ENCODE peak calls at places on chromosome 18, in eight cellular contexts. One of them, this sample, is unnamed.

GRCh38 chr18:23958036-23958435 is 56.5 kb upstream of the TTC39C start:
- DNase-seq in fibroblast of pulmonary artery: peak; percentile 31
- DNase-seq in CD8-positive, alpha-beta T cell: no peak
- DNase-seq in CD8-positive, alpha-beta memory T cell: no peak
- DNase-seq in PC-3: no peak
- DNase-seq in cardiac fibroblast: no peak
- DNase-seq in neuronal stem cell: no peak
- DNase-seq in left ventricle myocardium inferior: peak; percentile 82
- DNase-seq in this sample: peak; percentile 79

GRCh38 chr18:48838921-48839818 is 111.6 kb downstream of the SMAD7 start:
- DNase-seq in fibroblast of pulmonary artery: peak; percentile 57
- DNase-seq in CD8-positive, alpha-beta T cell: no peak
- DNase-seq in CD8-positive, alpha-beta memory T cell: no peak
- DNase-seq in PC-3: peak; percentile 51
- DNase-seq in cardiac fibroblast: peak; percentile 74
- DNase-seq in neuronal stem cell: no peak
- DNase-seq in left ventricle myocardium inferior: no peak
- DNase-seq in this sample: peak; percentile 74

GRCh38 chr18:68874361-68874760 is 76.5 kb downstream of the CCDC102B start:
- DNase-seq in fibroblast of pulmonary artery: peak; percentile 42
- DNase-seq in CD8-positive, alpha-beta T cell: no peak
- DNase-seq in CD8-positive, alpha-beta memory T cell: no peak
- DNase-seq in PC-3: no peak
- DNase-seq in cardiac fibroblast: peak; percentile 36
- DNase-seq in neuronal stem cell: no peak
- DNase-seq in left ventricle myocardium inferior: no peak
- DNase-seq in this sample: no peak

GRCh38 chr18:44592639-44593038 is 88.0 kb upstream of the SETBP1 start:
- DNase-seq in fibroblast of pulmonary artery: peak; percentile 21
- DNase-seq in CD8-positive, alpha-beta T cell: no peak
- DNase-seq in CD8-positive, alpha-beta memory T cell: no peak
- DNase-seq in PC-3: no peak
- DNase-seq in cardiac fibroblast: peak; percentile 53
- DNase-seq in neuronal stem cell: no peak
- DNase-seq in left ventricle myocardium inferior: no peak
- DNase-seq in this sample: peak; percentile 43

GRCh38 chr18:15165048-15165447 is 417.1 kb downstream of the ANKRD30B start:
- DNase-seq in fibroblast of pulmonary artery: no peak
- DNase-seq in CD8-positive, alpha-beta T cell: no peak
- DNase-seq in CD8-positive, alpha-beta memory T cell: no peak
- DNase-seq in PC-3: peak; percentile 45
- DNase-seq in cardiac fibroblast: no peak
- DNase-seq in neuronal stem cell: no peak
- DNase-seq in left ventricle myocardium inferior: no peak
- DNase-seq in this sample: peak; percentile 62

GRCh38 chr18:63155169-63155852 is 164.3 kb downstream of the BCL2 start:
- DNase-seq in fibroblast of pulmonary artery: peak; percentile 31
- DNase-seq in CD8-positive, alpha-beta T cell: peak; percentile 69
- DNase-seq in CD8-positive, alpha-beta memory T cell: peak; percentile 68
- DNase-seq in PC-3: peak; percentile 55
- DNase-seq in cardiac fibroblast: peak; percentile 11
- DNase-seq in neuronal stem cell: peak; percentile 41
- DNase-seq in left ventricle myocardium inferior: peak; percentile 58
- DNase-seq in this sample: peak; percentile 5

GRCh38 chr18:45774065-45774521 is 50.1 kb downstream of the SLC14A1 start:
- DNase-seq in fibroblast of pulmonary artery: peak; percentile 60
- DNase-seq in CD8-positive, alpha-beta T cell: peak; percentile 7
- DNase-seq in CD8-positive, alpha-beta memory T cell: no peak
- DNase-seq in PC-3: peak; percentile 76
- DNase-seq in cardiac fibroblast: peak; percentile 61
- DNase-seq in neuronal stem cell: no peak
- DNase-seq in left ventricle myocardium inferior: no peak
- DNase-seq in this sample: peak; percentile 18

GRCh38 chr18:527136-527535 is 26.6 kb upstream of the COLEC12 start:
- DNase-seq in fibroblast of pulmonary artery: peak; percentile 61
- DNase-seq in CD8-positive, alpha-beta T cell: no peak
- DNase-seq in CD8-positive, alpha-beta memory T cell: no peak
- DNase-seq in PC-3: no peak
- DNase-seq in cardiac fibroblast: no peak
- DNase-seq in neuronal stem cell: no peak
- DNase-seq in left ventricle myocardium inferior: no peak
- DNase-seq in this sample: no peak

GRCh38 chr18:54608008-54608642 is 17.1 kb downstream of the DYNAP start:
- DNase-seq in fibroblast of pulmonary artery: peak; percentile 39
- DNase-seq in CD8-positive, alpha-beta T cell: no peak
- DNase-seq in CD8-positive, alpha-beta memory T cell: no peak
- DNase-seq in PC-3: peak; percentile 96
- DNase-seq in cardiac fibroblast: peak; percentile 55
- DNase-seq in neuronal stem cell: no peak
- DNase-seq in left ventricle myocardium inferior: no peak
- DNase-seq in this sample: no peak

GRCh38 chr18:54702687-54703086 is 111.6 kb downstream of the DYNAP start:
- DNase-seq in fibroblast of pulmonary artery: no peak
- DNase-seq in CD8-positive, alpha-beta T cell: no peak
- DNase-seq in CD8-positive, alpha-beta memory T cell: no peak
- DNase-seq in PC-3: no peak
- DNase-seq in cardiac fibroblast: peak; percentile 77
- DNase-seq in neuronal stem cell: no peak
- DNase-seq in left ventricle myocardium inferior: no peak
- DNase-seq in this sample: no peak

GRCh38 chr18:59266459-59266858 is 6.8 kb downstream of the RAX start:
- DNase-seq in fibroblast of pulmonary artery: no peak
- DNase-seq in CD8-positive, alpha-beta T cell: no peak
- DNase-seq in CD8-positive, alpha-beta memory T cell: no peak
- DNase-seq in PC-3: no peak
- DNase-seq in cardiac fibroblast: no peak
- DNase-seq in neuronal stem cell: no peak
- DNase-seq in left ventricle myocardium inferior: no peak
- DNase-seq in this sample: no peak

GRCh38 chr18:59264136-59264571 is 9.1 kb downstream of the RAX start:
- DNase-seq in fibroblast of pulmonary artery: no peak
- DNase-seq in CD8-positive, alpha-beta T cell: no peak
- DNase-seq in CD8-positive, alpha-beta memory T cell: no peak
- DNase-seq in PC-3: no peak
- DNase-seq in cardiac fibroblast: no peak
- DNase-seq in neuronal stem cell: no peak
- DNase-seq in left ventricle myocardium inferior: no peak
- DNase-seq in this sample: no peak

GRCh38 chr18:59264651-59265245 is 8.5 kb downstream of the RAX start:
- DNase-seq in fibroblast of pulmonary artery: no peak
- DNase-seq in CD8-positive, alpha-beta T cell: no peak
- DNase-seq in CD8-positive, alpha-beta memory T cell: no peak
- DNase-seq in PC-3: no peak
- DNase-seq in cardiac fibroblast: no peak
- DNase-seq in neuronal stem cell: no peak
- DNase-seq in left ventricle myocardium inferior: no peak
- DNase-seq in this sample: no peak

GRCh38 chr18:59266019-59266369 is 7.3 kb downstream of the RAX start:
- DNase-seq in fibroblast of pulmonary artery: no peak
- DNase-seq in CD8-positive, alpha-beta T cell: no peak
- DNase-seq in CD8-positive, alpha-beta memory T cell: no peak
- DNase-seq in PC-3: no peak
- DNase-seq in cardiac fibroblast: no peak
- DNase-seq in neuronal stem cell: no peak
- DNase-seq in left ventricle myocardium inferior: no peak
- DNase-seq in this sample: no peak

DNA sequence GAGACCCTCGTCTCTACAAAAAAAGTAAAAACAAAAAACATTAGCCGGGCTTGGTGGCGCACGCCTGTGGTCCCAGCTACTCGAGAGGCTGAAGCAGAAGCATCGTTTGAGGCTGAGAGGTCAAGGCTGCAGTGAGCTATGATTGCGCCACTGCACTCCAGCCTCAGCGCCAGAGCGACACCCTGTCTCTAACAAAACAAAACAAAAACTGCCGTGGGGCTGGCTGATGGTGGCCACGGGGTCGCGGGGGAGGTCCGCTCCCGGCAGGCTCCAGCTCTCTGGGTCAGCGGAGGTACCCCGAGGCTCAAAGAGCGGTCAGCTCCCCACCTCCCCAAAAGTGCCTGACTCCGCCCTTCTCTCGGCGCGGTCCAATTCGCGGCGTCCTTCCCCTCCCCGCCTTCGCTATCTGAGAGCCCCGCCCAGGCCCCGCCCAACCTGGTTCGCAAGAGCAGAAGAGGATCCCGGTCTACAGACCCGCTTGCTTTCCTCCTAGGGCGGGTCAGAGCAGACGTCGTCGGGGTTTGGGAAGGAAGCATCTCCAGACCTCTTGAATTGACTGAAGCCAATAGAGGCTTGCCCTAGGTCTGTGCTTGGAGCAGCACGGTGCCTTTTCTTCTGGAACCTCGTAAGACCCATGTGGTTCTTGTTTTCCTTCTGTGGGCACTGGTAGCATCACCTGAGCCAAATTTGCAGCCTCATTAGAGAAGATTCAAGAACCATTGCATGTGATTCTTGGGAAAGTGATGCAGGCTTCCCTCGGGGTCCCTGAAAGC is 7.8 kb downstream of the RAX start:
- DNase-seq in fibroblast of pulmonary artery: no peak
- DNase-seq in CD8-positive, alpha-beta T cell: no peak
- DNase-seq in CD8-positive, alpha-beta memory T cell: no peak
- DNase-seq in PC-3: no peak
- DNase-seq in cardiac fibroblast: no peak
- DNase-seq in neuronal stem cell: no peak
- DNase-seq in left ventricle myocardium inferior: no peak
- DNase-seq in this sample: peak; percentile 65
- H3K4me3 ChIP-seq in fibroblast of pulmonary artery: peak overlapping the region; percentile 24
- H3K4me3 ChIP-seq in CD8-positive, alpha-beta T cell: no peak overlapping the region
- H3K4me3 ChIP-seq in CD8-positive, alpha-beta memory T cell: no peak overlapping the region
- H3K4me3 ChIP-seq in PC-3: no peak overlapping the region
- H3K4me3 ChIP-seq in cardiac fibroblast: peak overlapping the region; percentile 28
- H3K4me3 ChIP-seq in neuronal stem cell: peak overlapping the region; percentile 66
- H3K4me3 ChIP-seq in left ventricle myocardium inferior: peak overlapping the region; percentile 50
- H3K4me3 ChIP-seq in this sample: peak overlapping the region; percentile 49

DNA sequence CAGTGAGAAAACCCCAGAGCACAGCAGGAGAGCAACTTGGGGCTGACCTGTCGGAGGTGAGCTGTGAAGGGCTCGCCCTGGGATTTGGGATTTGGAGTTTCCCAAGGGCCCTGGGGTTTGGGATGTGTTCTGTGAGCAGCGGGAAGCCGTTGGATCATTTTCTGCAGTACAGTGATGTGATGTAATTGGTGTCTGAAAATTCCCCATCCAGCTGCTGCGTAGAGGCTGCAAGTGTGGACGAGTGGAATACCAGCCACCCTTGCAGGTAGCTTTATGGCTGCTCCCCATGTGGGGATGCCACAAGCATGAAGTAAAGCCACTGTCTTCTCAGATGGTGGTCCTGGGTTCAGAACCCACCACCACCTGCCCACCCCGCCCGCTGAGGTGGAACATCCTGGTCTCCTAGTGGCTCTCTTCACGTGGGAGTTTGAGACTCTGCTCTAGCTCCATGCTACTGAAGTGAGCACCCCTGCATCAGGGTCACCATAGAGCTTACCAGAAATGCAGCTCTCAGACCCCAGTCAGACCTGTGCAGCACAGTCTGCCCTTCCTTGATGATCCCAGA is 15.0 kb downstream of the IMPA2 start:
- DNase-seq in fibroblast of pulmonary artery: no peak
- DNase-seq in CD8-positive, alpha-beta T cell: no peak
- DNase-seq in CD8-positive, alpha-beta memory T cell: no peak
- DNase-seq in PC-3: no peak
- DNase-seq in cardiac fibroblast: no peak
- DNase-seq in neuronal stem cell: no peak
- DNase-seq in left ventricle myocardium inferior: no peak
- DNase-seq in this sample: no peak
- H3K4me3 ChIP-seq in fibroblast of pulmonary artery: no peak overlapping the region
- H3K4me3 ChIP-seq in CD8-positive, alpha-beta T cell: no peak overlapping the region
- H3K4me3 ChIP-seq in CD8-positive, alpha-beta memory T cell: no peak overlapping the region
- H3K4me3 ChIP-seq in PC-3: no peak overlapping the region
- H3K4me3 ChIP-seq in cardiac fibroblast: no peak overlapping the region
- H3K4me3 ChIP-seq in neuronal stem cell: no peak overlapping the region
- H3K4me3 ChIP-seq in left ventricle myocardium inferior: no peak overlapping the region
- H3K4me3 ChIP-seq in this sample: no peak overlapping the region

DNA sequence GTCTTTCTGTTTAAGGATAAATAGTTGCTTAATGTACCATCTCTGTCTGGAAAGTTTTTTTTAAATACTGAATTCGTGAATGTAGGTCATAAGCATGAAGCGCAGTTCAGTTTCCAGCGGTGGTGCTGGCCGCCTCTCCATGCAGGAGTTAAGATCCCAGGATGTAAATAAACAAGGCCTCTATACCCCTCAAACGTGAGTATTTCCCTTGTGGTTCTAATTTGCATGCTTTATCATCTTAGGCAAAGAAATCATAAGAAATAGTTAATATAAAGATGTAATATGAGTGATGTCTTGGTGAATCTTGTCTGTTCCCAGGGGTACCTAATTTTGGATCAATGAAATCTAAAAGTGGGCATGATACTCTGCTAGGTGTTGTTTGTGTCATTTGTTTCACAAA is 1.5 kb downstream of the NDC80 start:
- DNase-seq in fibroblast of pulmonary artery: peak; percentile 17
- DNase-seq in CD8-positive, alpha-beta T cell: no peak
- DNase-seq in CD8-positive, alpha-beta memory T cell: no peak
- DNase-seq in PC-3: no peak
- DNase-seq in cardiac fibroblast: peak; percentile 28
- DNase-seq in neuronal stem cell: no peak
- DNase-seq in left ventricle myocardium inferior: no peak
- DNase-seq in this sample: no peak
- H3K4me3 ChIP-seq in fibroblast of pulmonary artery: peak overlapping the region; percentile 90
- H3K4me3 ChIP-seq in CD8-positive, alpha-beta T cell: no peak overlapping the region
- H3K4me3 ChIP-seq in CD8-positive, alpha-beta memory T cell: no peak overlapping the region
- H3K4me3 ChIP-seq in PC-3: peak overlapping the region; percentile 97
- H3K4me3 ChIP-seq in cardiac fibroblast: peak overlapping the region; percentile 83
- H3K4me3 ChIP-seq in neuronal stem cell: no peak overlapping the region
- H3K4me3 ChIP-seq in left ventricle myocardium inferior: no peak overlapping the region
- H3K4me3 ChIP-seq in this sample: peak overlapping the region; percentile 86

DNA sequence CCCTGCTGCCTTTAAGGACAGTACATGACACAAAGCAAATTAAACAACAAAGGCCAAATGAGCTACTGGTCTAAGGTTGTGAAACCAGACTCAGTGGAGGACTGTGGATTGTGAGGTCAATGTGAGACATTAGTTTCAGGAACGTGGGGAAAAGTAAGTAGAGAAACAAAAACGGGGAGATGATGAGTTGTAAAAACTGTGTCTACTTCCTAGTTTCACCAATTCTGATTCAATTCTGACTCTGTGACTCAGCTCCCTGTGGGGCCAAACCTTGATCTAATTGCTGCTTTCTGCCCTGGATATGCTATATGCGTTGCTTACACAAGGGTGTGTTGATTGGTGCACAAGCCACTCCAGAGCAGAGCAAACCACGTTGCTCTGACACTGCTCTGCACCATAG is 1640.0 kb upstream of the CELF4 start:
- DNase-seq in fibroblast of pulmonary artery: no peak
- DNase-seq in CD8-positive, alpha-beta T cell: no peak
- DNase-seq in CD8-positive, alpha-beta memory T cell: no peak
- DNase-seq in PC-3: no peak
- DNase-seq in cardiac fibroblast: no peak
- DNase-seq in neuronal stem cell: no peak
- DNase-seq in left ventricle myocardium inferior: no peak
- DNase-seq in this sample: no peak
- H3K4me3 ChIP-seq in fibroblast of pulmonary artery: no peak overlapping the region
- H3K4me3 ChIP-seq in CD8-positive, alpha-beta T cell: no peak overlapping the region
- H3K4me3 ChIP-seq in CD8-positive, alpha-beta memory T cell: no peak overlapping the region
- H3K4me3 ChIP-seq in PC-3: no peak overlapping the region
- H3K4me3 ChIP-seq in cardiac fibroblast: no peak overlapping the region
- H3K4me3 ChIP-seq in neuronal stem cell: no peak overlapping the region
- H3K4me3 ChIP-seq in left ventricle myocardium inferior: no peak overlapping the region
- H3K4me3 ChIP-seq in this sample: no peak overlapping the region

This sample was measured in MG63.